ENCODE peak calls at places on chromosomes 13 and 19, in eight cellular contexts. E, B, U, K, Z, C, G and D are unnamed samples.

GRCh38 chr19:18832331-18833140 is 777 bp downstream of the UPF1 start:
- DNase-seq in E (no peak), B (no peak), U (no peak), K (no peak), Z (no peak), C (peak), G (peak), D (no peak)

GRCh38 chr13:63448654-63449053 is 2033.0 kb upstream of the PCDH20 start:
- DNase-seq in E (no peak), B (no peak), U (no peak), K (no peak), Z (no peak), C (no peak), G (no peak), D (no peak)

GRCh38 chr13:100443998-100444328 is 144.6 kb downstream of the GGACT start:
- DNase-seq in E (no peak), B (no peak), U (no peak), K (no peak), Z (no peak), C (no peak), G (no peak), D (no peak)

GRCh38 chr13:109868583-109869311 is 82.4 kb upstream of the IRS2 start:
- DNase-seq in E (no peak), B (no peak), U (no peak), K (peak), Z (no peak), C (no peak), G (no peak), D (no peak)

GRCh38 chr19:30225615-30226463 is 146.3 kb upstream of the ZNF536 start:
- DNase-seq in E (no peak), B (no peak), U (no peak), K (no peak), Z (no peak), C (no peak), G (peak), D (no peak)

GRCh38 chr13:25179011-25179410 is 6.9 kb upstream of the AMER2 start:
- DNase-seq in E (no peak), B (no peak), U (no peak), K (no peak), Z (no peak), C (no peak), G (no peak), D (no peak)

GRCh38 chr13:113997845-113998751 is 24.2 kb upstream of the C13orf46 start:
- DNase-seq in E (peak), B (no peak), U (no peak), K (no peak), Z (no peak), C (peak), G (peak), D (no peak)

GRCh38 chr13:22703601-22704209 is 477.1 kb upstream of the SGCG start:
- DNase-seq in E (no peak), B (no peak), U (no peak), K (no peak), Z (no peak), C (no peak), G (no peak), D (no peak)

GRCh38 chr19:55156202-55157063 is 1.1 kb downstream of the TNNI3 start:
- DNase-seq in E (no peak), B (no peak), U (no peak), K (no peak), Z (no peak), C (peak), G (peak), D (peak)

GRCh38 chr13:87671031-87671823 is at the start of gene SLITRK5:
- DNase-seq in E (no peak), B (peak), U (peak), K (peak), Z (peak), C (peak), G (peak), D (peak)

GRCh38 chr13:100130092-100130491 is 41.2 kb downstream of the PCCA start:
- DNase-seq in E (peak), B (no peak), U (no peak), K (no peak), Z (peak), C (no peak), G (peak), D (no peak)

GRCh38 chr19:38317104-38317612 is 1.4 kb upstream of the YIF1B start:
- DNase-seq in E (no peak), B (no peak), U (no peak), K (no peak), Z (no peak), C (no peak), G (peak), D (no peak)